ENCODE peak calls at places on chromosomes 3 and 15, in six cellular contexts. H is A549, R is ovary, L is upper lobe of left lung, E is stomach, M is tibial nerve. V is an unnamed sample. For H3K4me1, the result is how much of the 10 kb centered on the place peaks cover.

GRCh38 chr3:17573396-17573795 is 169.0 kb downstream of the TBC1D5 start:
- DNase-seq in H (no peak), R (no peak), L (no peak), M (no peak), E (no peak), V (no peak)

GRCh38 chr3:36697397-36698001 is 66.9 kb downstream of the DCLK3 start:
- DNase-seq in R (no peak), E (no peak), M (no peak), H (no peak), L (no peak), V (no peak)

GRCh38 chr3:161556533-161556932 is 59.9 kb downstream of the OTOL1 start:
- DNase-seq in R (no peak), M (no peak), E (no peak), L (no peak), H (no peak), V (no peak)

GRCh38 chr3:112111785-112112402 is 21.2 kb downstream of the GCSAM start:
- DNase-seq in R (no peak), M (peak), H (peak), E (peak), L (no peak), V (no peak)

GRCh38 chr3:81497565-81497964 is 263.9 kb downstream of the GBE1 start:
- DNase-seq in E (no peak), R (no peak), M (no peak), L (no peak), H (no peak), V (no peak)

GRCh38 chr15:47402829-47403228 is 314.5 kb upstream of the SEMA6D start:
- DNase-seq in E (no peak), L (no peak), R (no peak), H (no peak), M (no peak), V (no peak)

GRCh38 chr15:39946862-39947261 is 12.9 kb downstream of the EIF2AK4 start:
- DNase-seq in E (no peak), H (no peak), R (no peak), M (no peak), L (no peak), V (no peak)

GRCh38 chr3:11562277-11562881 is 81.3 kb downstream of the VGLL4 start:
- DNase-seq in M (no peak), R (peak), E (no peak), H (no peak), L (peak), V (no peak)

GRCh38 chr3:140487566-140487965 is 190.3 kb upstream of the TRIM42 start:
- DNase-seq in L (no peak), H (no peak), M (no peak), E (no peak), R (no peak), V (no peak)

GRCh38 chr3:152206243-152206642 is 62.5 kb upstream of the MBNL1 start:
- DNase-seq in E (no peak), L (no peak), H (no peak), R (no peak), M (no peak), V (no peak)

GRCh38 chr3:171895890-171896289 is 52.7 kb downstream of the TMEM212 start:
- DNase-seq in M (no peak), R (no peak), H (no peak), E (no peak), L (no peak), V (no peak)

GRCh38 chr15:41990691-41991090 is 18.3 kb upstream of the EHD4 start:
- DNase-seq in M (no peak), E (no peak), R (no peak), H (no peak), L (no peak), V (no peak)

GRCh38 chr3:55721716-55722484 is 234.8 kb upstream of the WNT5A start:
- DNase-seq in R (peak), H (no peak), E (peak), L (no peak), M (peak), V (no peak)

GRCh38 chr15:40280260-40281056 is 2.4 kb downstream of the ANKRD63 start:
- DNase-seq in H (no peak), L (no peak), R (no peak), M (no peak), E (no peak), V (no peak)

GRCh38 chr3:37096292-37096691 is 78.1 kb downstream of the LRRFIP2 start:
- DNase-seq in R (no peak), M (no peak), H (no peak), E (no peak), L (no peak), V (no peak)

GRCh38 chr15:70713547-70714414 is 49.6 kb downstream of the UACA start:
- DNase-seq in E (no peak), R (no peak), H (no peak), M (no peak), L (no peak), V (no peak)

GRCh38 chr15:70717237-70717793 is 46.0 kb downstream of the UACA start:
- DNase-seq in M (no peak), E (no peak), H (no peak), L (no peak), R (no peak), V (no peak)

GRCh38 chr15:70720228-70721016 is 42.9 kb downstream of the UACA start:
- DNase-seq in H (no peak), L (no peak), R (no peak), E (no peak), M (no peak), V (no peak)

GRCh38 chr15:70714575-70714974 is 48.8 kb downstream of the UACA start:
- DNase-seq in H (no peak), R (no peak), L (no peak), E (no peak), M (no peak), V (no peak)

DNA sequence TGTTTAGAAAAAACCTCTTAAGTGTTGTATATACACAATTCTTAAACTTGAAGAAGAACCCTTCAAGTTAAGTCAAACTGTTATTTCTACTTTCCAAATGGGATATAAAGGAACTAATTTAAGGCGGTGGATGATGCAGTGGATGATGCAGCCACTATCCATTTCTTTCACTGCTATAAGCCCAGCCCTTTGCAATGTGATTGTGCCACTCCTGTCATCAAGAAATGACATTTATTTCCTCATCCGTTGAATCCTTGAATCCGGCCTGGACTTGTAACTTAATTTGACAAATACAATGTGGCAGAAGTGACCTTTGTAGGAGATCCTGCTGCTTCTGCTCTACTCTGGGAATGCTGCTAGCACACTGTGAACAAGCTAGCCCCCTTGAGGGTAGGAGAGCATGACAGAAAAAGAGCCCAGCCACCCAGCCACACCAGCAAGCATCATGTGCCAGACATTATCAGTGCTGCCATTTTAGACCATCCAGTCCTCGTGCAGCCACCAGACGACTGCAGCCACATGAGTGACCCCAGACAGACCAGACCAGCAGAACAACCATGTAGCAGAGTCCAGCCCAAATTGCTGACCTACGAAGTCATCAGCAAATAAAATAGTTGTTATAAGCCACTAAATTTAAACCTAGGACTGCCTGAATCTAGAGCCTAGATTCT is 47.4 kb downstream of the UACA start:
- DNase-seq in H (no peak), L (no peak), E (no peak), R (no peak), M (no peak), V (no peak)
- TF ChIP-seq EP300 in H (no peak), L (no peak), E (no peak), R (no peak), M (no peak), V (no peak)

GRCh38 chr15:67175643-67176071 is 78.8 kb downstream of the AAGAB start:
- DNase-seq in H (no peak), R (peak), L (peak), M (peak), E (no peak), V (peak)

GRCh38 chr15:67173786-67174185 is 80.7 kb downstream of the AAGAB start:
- DNase-seq in E (no peak), L (no peak), H (no peak), R (peak), M (no peak), V (peak)

GRCh38 chr15:67176195-67176971 is 78.1 kb downstream of the AAGAB start:
- DNase-seq in H (no peak), M (no peak), L (no peak), R (no peak), E (peak), V (no peak)

GRCh38 chr15:67174446-67174845 is 80.0 kb downstream of the AAGAB start:
- DNase-seq in R (no peak), E (no peak), M (no peak), L (no peak), H (no peak), V (no peak)

DNA sequence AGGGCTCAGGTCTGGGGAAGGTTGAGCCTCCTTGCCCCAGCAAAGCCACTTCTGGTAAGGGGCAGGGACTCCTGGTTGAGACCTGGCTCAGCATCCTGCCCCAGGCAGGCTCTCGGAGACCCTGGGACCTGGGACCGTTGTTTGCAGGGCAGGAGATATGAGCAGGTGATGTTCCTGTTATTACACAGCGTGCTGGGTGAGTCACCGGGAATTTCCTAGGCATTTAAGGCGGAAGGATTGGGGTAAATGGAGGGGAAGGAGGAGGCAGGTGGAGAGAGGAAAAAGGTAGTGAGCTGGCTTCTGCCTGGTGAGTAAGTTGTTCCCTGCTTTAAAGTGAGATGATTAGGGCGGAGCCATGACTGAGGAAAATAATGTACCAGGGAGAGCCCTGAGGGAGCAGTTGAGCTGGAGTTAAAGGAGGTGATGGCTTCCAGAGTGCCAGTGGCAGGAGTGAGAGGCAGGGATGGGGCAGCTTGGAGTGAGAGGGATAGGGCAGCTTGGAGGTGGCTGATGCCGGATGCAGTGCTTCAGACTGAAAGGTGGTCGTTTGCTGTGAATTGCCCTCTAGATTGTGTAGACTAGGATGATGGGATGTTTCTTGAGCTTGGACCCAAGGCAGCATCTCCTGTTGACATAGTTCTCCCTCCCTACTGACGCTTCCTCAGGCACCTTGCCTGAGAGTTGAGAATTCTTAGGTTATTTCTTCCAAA is 79.4 kb downstream of the AAGAB start:
- DNase-seq in H (peak), L (no peak), R (peak), E (peak), M (no peak), V (peak)
- H3K4me1 ChIP-seq in H (half or more), L (under half), R (under half), E (under half), M (under half), V (half or more)

GRCh38 chr3:13262493-13263211 is 157.5 kb downstream of the NUP210 start:
- DNase-seq in R (no peak), E (no peak), H (no peak), L (no peak), M (no peak), V (no peak)
- TF ChIP-seq EP300 in R (no peak), E (no peak), H (no peak), L (no peak), M (no peak), V (no peak)

GRCh38 chr3:185152433-185153169 is at the start of gene C3orf70:
- DNase-seq in L (peak), E (peak), M (no peak), R (peak), H (peak), V (peak)

GRCh38 chr3:185151101-185151958 is 1.5 kb downstream of the C3orf70 start:
- DNase-seq in M (no peak), E (no peak), H (no peak), L (no peak), R (no peak), V (no peak)

GRCh38 chr3:185151959-185152432 is 864 bp downstream of the C3orf70 start:
- DNase-seq in L (no peak), R (no peak), M (peak), H (no peak), E (no peak), V (peak)

GRCh38 chr3:185150561-185150960 is 2.3 kb downstream of the C3orf70 start:
- DNase-seq in L (no peak), E (no peak), M (no peak), H (no peak), R (no peak), V (no peak)

GRCh38 chr3:185149591-185149990 is 3.3 kb downstream of the C3orf70 start:
- DNase-seq in E (no peak), L (no peak), R (no peak), M (no peak), H (no peak), V (no peak)
- H3K4me1 ChIP-seq in E (under half), L (under half), R (under half), M (under half), H (under half), V (under half)

GRCh38 chr3:184174646-184175492 is at the start of gene AP2M1:
- DNase-seq in L (peak), R (peak), H (peak), M (peak), E (peak), V (peak)
- TF ChIP-seq EP300 in L (no peak), R (no peak), H (no peak), M (peak), E (no peak), V (no peak)

GRCh38 chr15:32683906-32684584 is 33.8 kb upstream of the GREM1 start:
- DNase-seq in M (no peak), H (no peak), L (no peak), R (no peak), E (no peak), V (no peak)
- H3K4me1 ChIP-seq in M (under half), H (half or more), L (under half), R (under half), E (under half), V (under half)

DNA sequence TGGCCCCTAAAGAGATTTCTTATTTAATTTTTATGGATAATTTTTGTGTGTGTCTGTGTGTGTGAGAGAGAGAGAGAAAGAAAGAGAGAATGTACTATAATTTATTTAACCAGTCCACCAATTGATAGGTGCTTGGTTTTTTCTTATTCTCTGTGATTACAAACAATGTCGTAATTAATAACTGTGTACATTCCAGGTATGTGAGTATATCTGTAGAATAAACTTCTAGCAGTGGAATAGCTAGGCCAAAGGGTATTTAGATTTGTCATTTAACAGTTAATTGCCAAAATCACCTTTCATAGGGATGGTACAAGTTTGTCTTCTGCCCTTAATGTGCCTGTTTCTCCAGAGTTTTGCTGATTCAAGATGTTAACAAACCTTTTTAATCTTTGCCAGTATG is 35.3 kb downstream of the FOXL2 start:
- DNase-seq in L (no peak), R (no peak), M (no peak), E (no peak), H (no peak), V (no peak)
- TF ChIP-seq EP300 in L (no peak), R (no peak), M (no peak), E (no peak), H (no peak), V (no peak)

DNA sequence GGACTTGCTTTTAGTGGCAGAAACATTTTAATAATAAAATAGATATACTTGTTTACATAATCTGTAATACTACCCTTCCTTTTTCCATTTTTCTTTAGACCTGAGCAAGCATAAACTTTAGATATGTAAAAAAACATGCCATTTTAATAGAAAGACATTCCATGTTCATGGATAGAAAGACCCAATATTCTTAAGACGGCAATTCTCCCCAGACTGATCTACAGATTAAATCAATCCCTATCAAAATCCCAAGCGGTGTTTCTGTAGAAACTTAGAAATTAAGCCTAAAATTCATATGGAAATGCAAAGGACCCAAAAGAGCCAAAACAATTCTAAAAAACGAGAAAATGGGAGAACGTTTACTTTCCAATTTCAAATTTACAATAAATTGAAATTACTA is 11.6 kb downstream of the MRPS25 start:
- DNase-seq in H (no peak), L (no peak), M (no peak), E (no peak), R (no peak), V (no peak)
- H3K4me1 ChIP-seq in H (under half), L (under half), M (under half), E (under half), R (under half), V (under half)

DNA sequence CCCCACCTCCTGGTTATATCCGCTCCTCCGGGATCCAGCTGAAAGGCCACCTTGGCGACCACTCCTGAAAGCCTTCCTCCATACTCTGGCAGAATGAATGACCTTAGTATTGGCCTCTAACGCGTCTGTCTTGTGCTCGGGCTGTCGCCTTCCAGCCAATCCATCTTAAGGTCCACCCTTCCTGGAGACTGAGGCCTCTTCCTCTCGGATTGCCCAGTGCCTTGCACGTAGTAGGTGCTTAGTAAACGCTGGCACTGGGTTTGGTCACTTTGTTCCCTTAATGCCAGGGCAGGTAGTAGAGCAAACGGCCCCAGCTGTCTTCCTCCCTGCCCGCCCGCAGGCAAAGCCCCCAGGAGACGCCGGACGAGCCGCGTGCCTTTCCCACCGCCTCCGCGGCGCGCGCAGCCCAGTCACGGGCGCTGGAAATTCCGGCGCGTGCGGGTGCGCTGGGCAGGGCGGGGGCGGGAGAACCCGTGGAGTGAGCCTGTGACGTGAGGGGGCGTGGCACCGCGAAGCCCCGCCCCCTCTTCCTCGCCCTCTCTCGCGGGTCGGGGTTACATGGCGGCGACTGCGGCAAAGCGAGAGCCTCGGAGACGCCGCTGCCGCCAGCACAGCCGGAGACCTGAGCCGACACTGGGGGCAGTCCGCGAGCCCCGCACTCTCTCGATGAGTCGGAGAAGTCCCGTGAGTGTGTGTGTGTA is at the start of gene MAPK6:
- DNase-seq in E (peak), R (peak), L (peak), M (peak), H (peak), V (peak)
- TF ChIP-seq EP300 in E (no peak), R (peak), L (no peak), M (peak), H (no peak), V (no peak)

GRCh38 chr15:77942611-77943211 is 134.8 kb downstream of the TBC1D2B start:
- DNase-seq in H (no peak), E (no peak), L (no peak), M (no peak), R (no peak), V (no peak)
- H3K4me1 ChIP-seq in H (under half), E (under half), L (under half), M (under half), R (under half), V (under half)